ENCODE peak calls at places on chromosome 13, in nine cellular contexts. Q, I, A, G, T, D, H, X and P are unnamed samples.

GRCh38 chr13:44132710-44133109 is 240.9 kb upstream of the SERP2 start:
- DNase-seq in Q (no peak), I (no peak), A (peak; percentile 9), G (peak; percentile 37), T (no peak), D (no peak), H (no peak), X (peak; percentile 9), P (no peak)

GRCh38 chr13:96091164-96091931 is 1.4 kb downstream of the HS6ST3 start:
- DNase-seq in Q (no peak), I (no peak), A (no peak), G (peak; percentile 33), T (peak; percentile 32), D (no peak), H (peak; percentile 46), X (no peak), P (no peak)

GRCh38 chr13:99974939-99975561 is 3.5 kb upstream of the ZIC5 start:
- DNase-seq in Q (no peak), I (no peak), A (no peak), G (peak; percentile 7), T (no peak), D (no peak), H (peak; percentile 32), X (no peak), P (no peak)

GRCh38 chr13:111659236-111659635 is 338.8 kb downstream of the TEX29 start:
- DNase-seq in Q (no peak), I (no peak), A (no peak), G (no peak), T (peak; percentile 25), D (no peak), H (no peak), X (no peak), P (no peak)

GRCh38 chr13:51453959-51454703 is 1.3 kb upstream of the INTS6 start:
- DNase-seq in Q (no peak), I (peak; percentile 9), A (peak; percentile 12), G (peak; percentile 35), T (no peak), D (no peak), H (peak; percentile 51), X (peak; percentile 4), P (no peak)

GRCh38 chr13:26503826-26504594 is 53.5 kb upstream of the WASF3 start:
- DNase-seq in Q (no peak), I (no peak), A (no peak), G (no peak), T (no peak), D (no peak), H (no peak), X (no peak), P (no peak)

GRCh38 chr13:35179920-35180663 is 238.0 kb downstream of the NBEA start:
- DNase-seq in Q (no peak), I (no peak), A (no peak), G (no peak), T (no peak), D (no peak), H (no peak), X (no peak), P (no peak)

GRCh38 chr13:109344552-109345157 is 441.7 kb downstream of the IRS2 start:
- DNase-seq in Q (no peak), I (no peak), A (peak; percentile 7), G (no peak), T (no peak), D (no peak), H (peak; percentile 37), X (peak; percentile 15), P (no peak)

GRCh38 chr13:94369862-94370491 is 109.5 kb downstream of the DCT start:
- DNase-seq in Q (no peak), I (no peak), A (no peak), G (no peak), T (no peak), D (no peak), H (no peak), X (no peak), P (no peak)

GRCh38 chr13:112580211-112580610 is 7.7 kb downstream of the TUBGCP3 start:
- DNase-seq in Q (no peak), I (no peak), A (no peak), G (no peak), T (no peak), D (no peak), H (no peak), X (no peak), P (no peak)

GRCh38 chr13:111046590-111047141 is 68.4 kb upstream of the ARHGEF7 start:
- DNase-seq in Q (no peak), I (no peak), A (no peak), G (no peak), T (no peak), D (no peak), H (no peak), X (peak; percentile 14), P (no peak)

GRCh38 chr13:77136902-77137420 is 110.0 kb upstream of the FBXL3 start:
- DNase-seq in Q (no peak), I (no peak), A (no peak), G (no peak), T (no peak), D (no peak), H (no peak), X (peak; percentile 53), P (no peak)

GRCh38 chr13:79289557-79289956 is 116.5 kb downstream of the RBM26 start:
- DNase-seq in Q (no peak), I (no peak), A (no peak), G (no peak), T (no peak), D (no peak), H (no peak), X (no peak), P (no peak)

GRCh38 chr13:39766464-39767167 is 111.2 kb downstream of the COG6 start:
- DNase-seq in Q (peak; percentile 35), I (no peak), A (no peak), G (peak; percentile 30), T (no peak), D (no peak), H (no peak), X (no peak), P (no peak)

GRCh38 chr13:114258589-114258988 is 22.8 kb upstream of the UPF3A start:
- DNase-seq in Q (no peak), I (no peak), A (no peak), G (no peak), T (peak; percentile 5), D (no peak), H (no peak), X (no peak), P (no peak)

GRCh38 chr13:45786293-45786920 is 65.1 kb downstream of the SIAH3 start:
- DNase-seq in Q (no peak), I (no peak), A (peak; percentile 24), G (no peak), T (peak; percentile 24), D (no peak), H (peak; percentile 34), X (peak; percentile 6), P (no peak)

GRCh38 chr13:40639226-40639681 is 27.2 kb downstream of the FOXO1 start:
- DNase-seq in Q (no peak), I (no peak), A (no peak), G (no peak), T (no peak), D (no peak), H (no peak), X (no peak), P (no peak)

GRCh38 chr13:59337070-59337469 is 826.7 kb downstream of the DIAPH3 start:
- DNase-seq in Q (no peak), I (no peak), A (no peak), G (no peak), T (no peak), D (no peak), H (no peak), X (no peak), P (no peak)

GRCh38 chr13:113049981-113050380 is 55.6 kb upstream of the F7 start:
- DNase-seq in Q (no peak), I (no peak), A (no peak), G (no peak), T (no peak), D (no peak), H (no peak), X (no peak), P (no peak)

GRCh38 chr13:106490177-106490576 is 45.3 kb downstream of the EFNB2 start:
- DNase-seq in Q (no peak), I (no peak), A (no peak), G (no peak), T (no peak), D (no peak), H (peak; percentile 30), X (no peak), P (no peak)

GRCh38 chr13:112800057-112800456 is 110.2 kb downstream of the ATP11A start:
- DNase-seq in Q (no peak), I (no peak), A (no peak), G (no peak), T (no peak), D (no peak), H (no peak), X (no peak), P (no peak)

GRCh38 chr13:112759053-112759452 is 69.2 kb downstream of the ATP11A start:
- DNase-seq in Q (no peak), I (no peak), A (no peak), G (no peak), T (no peak), D (no peak), H (no peak), X (no peak), P (no peak)

GRCh38 chr13:34748078-34748477 is 194.0 kb upstream of the NBEA start:
- DNase-seq in Q (peak; percentile 10), I (no peak), A (no peak), G (peak; percentile 64), T (peak; percentile 43), D (no peak), H (no peak), X (peak; percentile 30), P (no peak)

GRCh38 chr13:114298866-114299265 is 15.4 kb upstream of the CHAMP1 start:
- DNase-seq in Q (no peak), I (no peak), A (no peak), G (no peak), T (no peak), D (no peak), H (no peak), X (no peak), P (no peak)

GRCh38 chr13:43895940-43896339 is 16.2 kb downstream of the LACC1 start:
- DNase-seq in Q (no peak), I (no peak), A (no peak), G (no peak), T (no peak), D (no peak), H (no peak), X (peak; percentile 19), P (no peak)

GRCh38 chr13:97261254-97262015 is 39.3 kb downstream of the MBNL2 start:
- DNase-seq in Q (no peak), I (no peak), A (no peak), G (no peak), T (no peak), D (no peak), H (no peak), X (no peak), P (no peak)

GRCh38 chr13:49641810-49642291 is 13.5 kb downstream of the ARL11 start:
- DNase-seq in Q (no peak), I (no peak), A (no peak), G (no peak), T (no peak), D (no peak), H (no peak), X (peak; percentile 33), P (no peak)

GRCh38 chr13:41563501-41564001 is 106.2 kb downstream of the RGCC start:
- DNase-seq in Q (peak; percentile 73), I (no peak), A (no peak), G (no peak), T (no peak), D (no peak), H (no peak), X (peak; percentile 72), P (peak; percentile 24)

GRCh38 chr13:100389617-100390016 is 199.0 kb downstream of the GGACT start:
- DNase-seq in Q (no peak), I (no peak), A (no peak), G (no peak), T (no peak), D (no peak), H (no peak), X (no peak), P (no peak)

GRCh38 chr13:101341464-101341863 is 74.8 kb downstream of the NALCN start:
- DNase-seq in Q (no peak), I (no peak), A (no peak), G (no peak), T (no peak), D (no peak), H (no peak), X (no peak), P (no peak)

GRCh38 chr13:44096906-44097305 is 217.2 kb downstream of the LACC1 start:
- DNase-seq in Q (no peak), I (no peak), A (no peak), G (no peak), T (no peak), D (no peak), H (no peak), X (no peak), P (no peak)